ENCODE peak calls at places on chromosome 2, in nine cellular contexts. C is HT1080; A is central memory CD4-positive, alpha-beta T cell; X is stimulated activated CD4-positive, alpha-beta T cell treated with anti-CD3 and anti-CD28 coated beads, Interleukin-4, amount 100 ng/mL, for 48 hours; V is HuH-7; W is WERI-Rb-1; K is EL; T is stimulated activated CD8-positive, alpha-beta memory T cell treated with anti-CD3 and anti-CD28 coated beads, Interleukin-12 subunit alpha, Interleukin-12 subunit beta, amount 100 ng/mL, for 1 hour; Z is fibroblast of pulmonary artery. S is an unnamed sample.

GRCh38 chr2:44137048-44137447 is 31.6 kb upstream of the PPM1B start:
- DNase-seq in C (no peak), A (no peak), X (no peak), V (no peak), W (no peak), K (no peak), T (no peak), Z (no peak), S (no peak)

GRCh38 chr2:48454504-48454903 is 75.5 kb upstream of the STON1 start:
- DNase-seq in C (no peak), A (no peak), X (no peak), V (no peak), W (no peak), K (no peak), T (no peak), Z (peak; percentile 62), S (no peak)

GRCh38 chr2:170394988-170395387 is 217.0 kb downstream of the MYO3B start:
- DNase-seq in C (no peak), A (no peak), X (no peak), V (no peak), W (no peak), K (no peak), T (no peak), Z (no peak), S (peak; percentile 67)

GRCh38 chr2:28355521-28356094 is 37.0 kb upstream of the FOSL2 start:
- DNase-seq in C (no peak), A (no peak), X (no peak), V (no peak), W (no peak), K (no peak), T (no peak), Z (no peak), S (no peak)

GRCh38 chr2:224722250-224722649 is 6.1 kb upstream of the CCDC195 start:
- DNase-seq in C (peak; percentile 47), A (no peak), X (no peak), V (no peak), W (no peak), K (peak; percentile 64), T (no peak), Z (no peak), S (no peak)

GRCh38 chr2:150876201-150877085 is 385.2 kb downstream of the RBM43 start:
- DNase-seq in C (no peak), A (no peak), X (no peak), V (no peak), W (no peak), K (no peak), T (no peak), Z (peak; percentile 57), S (no peak)

GRCh38 chr2:71643674-71644357 is 190.5 kb downstream of the DYSF start:
- DNase-seq in C (no peak), A (no peak), X (no peak), V (no peak), W (no peak), K (no peak), T (no peak), Z (no peak), S (peak; percentile 47)

GRCh38 chr2:203549406-203549805 is 14.3 kb upstream of the RAPH1 start:
- DNase-seq in C (peak; percentile 6), A (no peak), X (no peak), V (no peak), W (no peak), K (no peak), T (no peak), Z (no peak), S (no peak)

S was measured in PC-3.